ENCODE peak calls at places on chromosomes 13 and 19, in six cellular contexts. M is DMS153, F is COR-L47, G is heart right ventricle, A is caudate nucleus, T is brain microvascular endothelial cell. K is an unnamed sample.

GRCh38 chr13:78430166-78430791 is 173.1 kb downstream of the POU4F1 start:
- DNase-seq in M (peak), F (no peak), G (no peak), A (no peak), T (no peak), K (no peak)

GRCh38 chr19:48443731-48444128 is 2.1 kb upstream of the GRWD1 start:
- DNase-seq in M (no peak), F (no peak), G (no peak), A (no peak), T (no peak), K (no peak)

GRCh38 chr13:27913116-27913515 is 6.7 kb upstream of the PDX1 start:
- DNase-seq in M (no peak), F (no peak), G (no peak), A (no peak), T (no peak), K (no peak)

GRCh38 chr13:32432856-32433255 is 4.9 kb upstream of the N4BP2L1 start:
- DNase-seq in M (peak), F (no peak), G (no peak), A (no peak), T (no peak), K (no peak)

GRCh38 chr13:33547035-33547434 is 261.5 kb upstream of the STARD13 start:
- DNase-seq in M (no peak), F (no peak), G (no peak), A (no peak), T (no peak), K (no peak)

GRCh38 chr13:40271931-40272775 is 394.3 kb downstream of the FOXO1 start:
- DNase-seq in M (no peak), F (no peak), G (peak), A (no peak), T (peak), K (peak)

GRCh38 chr13:113980489-113981064 is 6.7 kb upstream of the C13orf46 start:
- DNase-seq in M (no peak), F (no peak), G (no peak), A (no peak), T (no peak), K (no peak)

GRCh38 chr19:18013621-18014111 is 5.7 kb downstream of the ARRDC2 start:
- DNase-seq in M (no peak), F (no peak), G (no peak), A (no peak), T (no peak), K (no peak)

GRCh38 chr19:23160766-23161165 is 43.9 kb downstream of the ZNF730 start:
- DNase-seq in M (no peak), F (no peak), G (no peak), A (no peak), T (no peak), K (no peak)

GRCh38 chr13:46232281-46232680 is 20.6 kb downstream of the LRRC63 start:
- DNase-seq in M (no peak), F (no peak), G (no peak), A (no peak), T (no peak), K (no peak)

GRCh38 chr19:1650627-1651009 is 1.8 kb downstream of the TCF3 start:
- DNase-seq in M (no peak), F (peak), G (no peak), A (no peak), T (no peak), K (no peak)